ENCODE peak calls at places on chromosomes 7 and 10, in five cellular contexts. W is CD8-positive, alpha-beta T cell; Z is heart left ventricle; T is breast epithelium; S is CD8-positive, alpha-beta memory T cell. P is an unnamed sample.

GRCh38 chr7:5470721-5471311 is 47.2 kb upstream of the TNRC18 start:
- DNase-seq in Z (peak; percentile 59), S (no peak), T (no peak), W (no peak), P (peak; percentile 58)

GRCh38 chr7:78769551-78770101 is 683.8 kb downstream of the MAGI2 start:
- DNase-seq in S (no peak), Z (no peak), T (no peak), W (no peak), P (no peak)

GRCh38 chr10:26839966-26840627 is 20.7 kb downstream of the ABI1 start:
- DNase-seq in Z (no peak), S (no peak), W (no peak), T (no peak), P (no peak)

GRCh38 chr10:102509387-102509786 is 5.6 kb downstream of the SUFU start:
- DNase-seq in Z (no peak), T (no peak), S (no peak), W (no peak), P (no peak)

GRCh38 chr7:157977306-157977705 is 610.3 kb downstream of the PTPRN2 start:
- DNase-seq in Z (no peak), S (no peak), W (no peak), T (no peak), P (no peak)

GRCh38 chr10:124145109-124145860 is 51.9 kb upstream of the CHST15 start:
- DNase-seq in S (no peak), Z (no peak), W (no peak), T (no peak), P (peak; percentile 48)

GRCh38 chr7:2002561-2003450 is 229.9 kb downstream of the MAD1L1 start:
- DNase-seq in S (no peak), Z (peak; percentile 11), W (no peak), T (peak; percentile 37), P (peak; percentile 11)

GRCh38 chr10:12389154-12389734 is 39.9 kb downstream of the CAMK1D start:
- DNase-seq in Z (peak; percentile 46), W (no peak), T (peak; percentile 70), S (no peak), P (no peak)

GRCh38 chr10:108982141-108982540 is 941.2 kb downstream of the XPNPEP1 start:
- DNase-seq in W (no peak), S (no peak), T (no peak), Z (no peak), P (no peak)

GRCh38 chr10:126935263-126935946 is 30.2 kb downstream of the DOCK1 start:
- DNase-seq in W (no peak), T (peak; percentile 17), S (no peak), Z (no peak), P (no peak)

GRCh38 chr7:114822844-114823243 is 99.0 kb upstream of the MDFIC start:
- DNase-seq in Z (no peak), T (no peak), S (no peak), W (no peak), P (no peak)

GRCh38 chr10:30285970-30286369 is 63.1 kb downstream of the MTPAP start:
- DNase-seq in T (no peak), Z (no peak), W (no peak), S (no peak), P (no peak)

GRCh38 chr7:75948179-75948578 is 33.2 kb downstream of the POR start:
- DNase-seq in S (no peak), W (no peak), T (no peak), Z (no peak), P (no peak)
- H3K4me1 ChIP-seq in S (no peaks in the 10 kb centered on the region), W (no peaks in the 10 kb centered on the region), T (no peaks in the 10 kb centered on the region), Z (peaks cover 26% of the 10 kb centered on the region), P (peaks cover 70% of the 10 kb centered on the region)

GRCh38 chr10:42991442-42992098 is 85.3 kb upstream of the RET start:
- DNase-seq in Z (no peak), W (no peak), T (no peak), S (no peak), P (no peak)

GRCh38 chr10:42992156-42992956 is 84.5 kb upstream of the RET start:
- DNase-seq in T (no peak), W (no peak), S (no peak), Z (no peak), P (no peak)

GRCh38 chr10:42989481-42989921 is 87.4 kb upstream of the RET start:
- DNase-seq in S (no peak), W (no peak), Z (peak; percentile 12), T (peak; percentile 46), P (no peak)

GRCh38 chr10:42990016-42990720 is 86.7 kb upstream of the RET start:
- DNase-seq in Z (peak; percentile 11), T (peak; percentile 40), S (no peak), W (no peak), P (no peak)

GRCh38 chr10:42990721-42991441 is 86.0 kb upstream of the RET start:
- DNase-seq in Z (no peak), W (no peak), S (no peak), T (peak; percentile 41), P (no peak)
- H3K36me3 ChIP-seq in Z (no peaks in the 10 kb centered on the region), W (no peaks in the 10 kb centered on the region), S (no peaks in the 10 kb centered on the region), T (no peaks in the 10 kb centered on the region), P (no peaks in the 10 kb centered on the region)

DNA sequence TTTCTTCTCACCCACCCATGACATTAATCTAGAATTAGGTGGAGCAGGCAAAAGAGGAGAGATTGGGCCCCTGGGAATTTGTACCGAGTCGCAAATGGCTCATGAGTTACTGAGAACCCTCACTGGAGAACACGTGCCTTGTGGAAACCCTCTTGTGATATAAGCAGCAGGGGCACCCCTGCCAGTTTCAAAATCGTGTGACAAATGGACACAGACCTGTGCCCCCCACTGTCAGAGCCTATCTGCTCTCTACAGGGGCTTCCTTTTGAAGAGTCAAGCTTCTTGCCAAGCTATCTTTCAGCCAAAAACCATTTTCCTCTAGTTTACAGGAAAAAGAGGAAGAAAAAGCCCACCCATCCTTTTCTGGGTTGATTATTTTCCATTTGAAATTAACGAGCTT is 64.1 kb upstream of the MPP7 start:
- DNase-seq in T (no peak), W (no peak), S (no peak), Z (no peak), P (no peak)
- H3K4me1 ChIP-seq in T (no peaks in the 10 kb centered on the region), W (peaks cover 52% of the 10 kb centered on the region), S (peaks cover 51% of the 10 kb centered on the region), Z (no peaks in the 10 kb centered on the region), P (no peaks in the 10 kb centered on the region)

GRCh38 chr10:95640891-95641315 is 15.6 kb downstream of the ALDH18A1 start:
- DNase-seq in S (no peak), T (no peak), Z (no peak), W (no peak), P (no peak)
- H3K36me3 ChIP-seq in S (peaks cover 15% of the 10 kb centered on the region), T (no peaks in the 10 kb centered on the region), Z (peaks cover 72% of the 10 kb centered on the region), W (peaks cover 35% of the 10 kb centered on the region), P (peaks cover 44% of the 10 kb centered on the region)